ENCODE peak calls at places on chromosomes 7 and 10, in eight cellular contexts. X, C, O, Q, D, Z, T and R are unnamed samples.
A peak's percentile ranks its signal among the peaks of the same experiment; 100 is the strongest.

GRCh38 chr10:121043124-121043849 is 192.1 kb downstream of the WDR11 start:
- DNase-seq in X (no peak), C (no peak), O (no peak), Q (no peak), D (no peak), Z (no peak), T (no peak), R (no peak)

GRCh38 chr7:47516985-47517590 is 64.8 kb downstream of the TNS3 start:
- DNase-seq in X (no peak), C (no peak), O (no peak), Q (no peak), D (peak; percentile 70), Z (no peak), T (peak; percentile 69), R (no peak)

GRCh38 chr10:15660990-15661389 is 58.7 kb downstream of the ITGA8 start:
- DNase-seq in X (no peak), C (no peak), O (no peak), Q (no peak), D (no peak), Z (no peak), T (no peak), R (no peak)

GRCh38 chr7:155437836-155438235 is 20.1 kb upstream of the EN2 start:
- DNase-seq in X (no peak), C (no peak), O (no peak), Q (no peak), D (no peak), Z (no peak), T (no peak), R (no peak)

GRCh38 chr10:17645591-17646345 is 1.8 kb downstream of the STAM start:
- DNase-seq in X (no peak), C (no peak), O (no peak), Q (no peak), D (no peak), Z (no peak), T (no peak), R (no peak)

GRCh38 chr7:38840736-38841460 is 68.1 kb downstream of the VPS41 start:
- DNase-seq in X (no peak), C (no peak), O (no peak), Q (peak; percentile 56), D (no peak), Z (peak; percentile 77), T (no peak), R (no peak)

GRCh38 chr7:452230-452751 is 67.4 kb downstream of the PDGFA start:
- DNase-seq in X (no peak), C (no peak), O (no peak), Q (peak; percentile 85), D (no peak), Z (peak; percentile 62), T (no peak), R (no peak)

GRCh38 chr7:40704172-40704571 is 569.4 kb downstream of the SUGCT start:
- DNase-seq in X (no peak), C (no peak), O (no peak), Q (no peak), D (no peak), Z (no peak), T (no peak), R (no peak)

GRCh38 chr10:21379143-21379542 is 146.3 kb downstream of the SKIDA1 start:
- DNase-seq in X (no peak), C (no peak), O (no peak), Q (no peak), D (no peak), Z (no peak), T (no peak), R (no peak)

GRCh38 chr10:113961261-113961938 is 82.3 kb upstream of the ADRB1 start:
- DNase-seq in X (no peak), C (no peak), O (peak; percentile 74), Q (no peak), D (peak; percentile 44), Z (no peak), T (no peak), R (no peak)

GRCh38 chr10:118238573-118239240 is 103.4 kb downstream of the FAM204A start:
- DNase-seq in X (no peak), C (no peak), O (no peak), Q (no peak), D (no peak), Z (peak; percentile 12), T (no peak), R (no peak)

GRCh38 chr10:130337305-130337640 is 201.1 kb downstream of the GLRX3 start:
- DNase-seq in X (no peak), C (no peak), O (no peak), Q (no peak), D (no peak), Z (no peak), T (no peak), R (no peak)

GRCh38 chr10:62352356-62352963 is 21.7 kb upstream of the ZNF365 start:
- DNase-seq in X (no peak), C (no peak), O (no peak), Q (no peak), D (no peak), Z (peak; percentile 59), T (no peak), R (no peak)

GRCh38 chr10:32244421-32245207 is 102.3 kb downstream of the EPC1 start:
- DNase-seq in X (no peak), C (no peak), O (no peak), Q (no peak), D (no peak), Z (no peak), T (no peak), R (no peak)

GRCh38 chr10:29619273-29619672 is 15.5 kb downstream of the SVIL start:
- DNase-seq in X (no peak), C (peak; percentile 60), O (no peak), Q (peak; percentile 61), D (no peak), Z (no peak), T (no peak), R (no peak)

GRCh38 chr10:349081-349480 is 213.8 kb downstream of the ZMYND11 start:
- DNase-seq in X (peak; percentile 56), C (peak; percentile 57), O (no peak), Q (no peak), D (no peak), Z (no peak), T (no peak), R (no peak)

GRCh38 chr7:44063547-44063893 is 1.8 kb downstream of the PGAM2 start:
- DNase-seq in X (no peak), C (peak; percentile 52), O (no peak), Q (no peak), D (peak; percentile 0), Z (no peak), T (peak; percentile 19), R (peak; percentile 43)

GRCh38 chr7:112079671-112080070 is 126.5 kb downstream of the DOCK4 start:
- DNase-seq in X (no peak), C (no peak), O (no peak), Q (peak; percentile 19), D (no peak), Z (peak; percentile 20), T (no peak), R (no peak)

GRCh38 chr10:126906704-126907422 is 1.6 kb downstream of the DOCK1 start:
- DNase-seq in X (no peak), C (no peak), O (no peak), Q (no peak), D (no peak), Z (no peak), T (no peak), R (no peak)
- H3K4me3 ChIP-seq in X (peak overlapping the region; percentile 79), C (peak overlapping the region; percentile 84), O (no peak overlapping the region), Q (peak overlapping the region; percentile 77), D (peak overlapping the region; percentile 91), Z (peak overlapping the region; percentile 74), T (peak overlapping the region; percentile 99), R (peak overlapping the region; percentile 82)

DNA sequence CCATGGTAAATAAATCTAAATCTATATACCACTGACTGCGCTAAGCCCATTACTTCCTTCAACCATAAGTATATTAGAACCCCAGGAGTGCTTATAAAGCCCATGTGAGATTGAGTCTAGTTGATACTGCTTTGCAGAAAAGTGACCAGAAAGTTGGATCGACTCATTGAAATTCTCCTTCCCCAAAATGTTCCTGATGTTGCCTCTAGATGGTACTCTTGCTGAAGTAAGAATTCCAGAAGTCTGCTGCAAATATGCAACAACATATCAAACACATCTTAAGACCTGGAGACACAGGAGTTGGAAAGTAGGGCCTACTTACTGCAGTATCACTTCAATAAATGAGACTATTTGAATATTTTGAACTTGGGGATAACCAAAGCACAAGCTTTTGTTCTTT is 550.8 kb downstream of the IPMK start:
- DNase-seq in X (no peak), C (no peak), O (no peak), Q (peak; percentile 66), D (no peak), Z (peak; percentile 24), T (no peak), R (no peak)
- TF ChIP-seq CTCF in X (peak; percentile 42), C (no peak), O (no peak), Q (peak; percentile 64), D (peak; percentile 19), Z (peak; percentile 57), T (peak; percentile 15), R (peak; percentile 70)

GRCh38 chr10:99777918-99778716 is 4.3 kb upstream of the ABCC2 start:
- DNase-seq in X (no peak), C (no peak), O (no peak), Q (no peak), D (no peak), Z (no peak), T (no peak), R (no peak)

GRCh38 chr10:99782447-99783286 is at the start of gene ABCC2:
- DNase-seq in X (no peak), C (no peak), O (no peak), Q (no peak), D (no peak), Z (no peak), T (no peak), R (no peak)

GRCh38 chr10:99775850-99776249 is 6.6 kb upstream of the ABCC2 start:
- DNase-seq in X (no peak), C (no peak), O (no peak), Q (peak; percentile 75), D (no peak), Z (peak; percentile 59), T (no peak), R (no peak)

GRCh38 chr10:99781734-99782429 is 558 bp upstream of the ABCC2 start:
- DNase-seq in X (no peak), C (no peak), O (no peak), Q (no peak), D (no peak), Z (no peak), T (no peak), R (no peak)

GRCh38 chr10:99779335-99779734 is 3.1 kb upstream of the ABCC2 start:
- DNase-seq in X (no peak), C (no peak), O (no peak), Q (peak; percentile 93), D (no peak), Z (peak; percentile 66), T (no peak), R (no peak)
- H3K4me3 ChIP-seq in X (no peak overlapping the region), C (no peak overlapping the region), O (no peak overlapping the region), Q (peak overlapping the region; percentile 47), D (no peak overlapping the region), Z (peak overlapping the region; percentile 30), T (no peak overlapping the region), R (peak overlapping the region; percentile 2)

GRCh38 chr7:48899932-48900331 is 24.4 kb upstream of the CDC14C start:
- DNase-seq in X (no peak), C (no peak), O (no peak), Q (no peak), D (no peak), Z (no peak), T (no peak), R (no peak)

DNA sequence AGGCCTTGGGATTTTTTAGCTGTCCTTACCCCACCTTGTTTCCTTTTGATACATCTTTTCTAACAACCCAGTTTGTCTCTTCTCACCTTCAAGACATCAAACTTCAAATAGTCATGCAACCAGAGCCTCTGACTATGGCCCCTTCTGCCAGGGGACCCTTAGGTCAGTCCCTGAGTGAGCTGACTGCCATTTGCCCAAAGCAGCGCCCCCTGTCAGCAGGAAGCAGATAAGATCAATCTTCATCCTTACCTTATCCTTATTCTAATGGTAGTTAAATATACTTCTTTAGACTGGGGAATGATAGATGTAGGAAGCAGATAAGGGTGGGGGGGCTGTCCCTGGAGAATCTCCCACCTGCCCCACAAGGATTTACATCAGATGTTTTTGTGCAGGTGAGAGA is 29.8 kb upstream of the CDC14C start:
- DNase-seq in X (no peak), C (no peak), O (no peak), Q (no peak), D (no peak), Z (no peak), T (no peak), R (no peak)
- TF ChIP-seq CTCF in X (no peak), C (no peak), O (no peak), Q (no peak), D (no peak), Z (no peak), T (no peak), R (no peak)